ENCODE peak calls at places on chromosome 1, in four cellular contexts. X is GM23248, Q is HCT116, E is hepatocyte. W is an unnamed sample. For H3K9me2, the result is how much of the 10 kb centered on the place peaks cover.

GRCh38 chr1:71350805-71351204 is 270.0 kb upstream of the ZRANB2 start:
- DNase-seq in Q (no peak), X (peak), E (no peak), W (no peak)

GRCh38 chr1:20823879-20824278 is 36.8 kb upstream of the HP1BP3 start:
- DNase-seq in Q (no peak), X (no peak), E (no peak), W (no peak)

GRCh38 chr1:31101147-31101502 is 35.6 kb upstream of the PUM1 start:
- DNase-seq in X (peak), E (peak), Q (no peak), W (peak)

GRCh38 chr1:32413507-32414185 is 19.4 kb upstream of the BSDC1 start:
- DNase-seq in X (peak), Q (peak), E (peak), W (peak)

GRCh38 chr1:194512957-194513356 is 1326.5 kb upstream of the B3GALT2 start:
- DNase-seq in Q (no peak), E (no peak), X (no peak), W (no peak)

GRCh38 chr1:42822833-42823392 is 5.7 kb upstream of the SVBP start:
- DNase-seq in X (peak), Q (no peak), E (no peak), W (peak)

GRCh38 chr1:1205769-1206375 is 520 bp downstream of the TNFRSF18 start:
- DNase-seq in Q (no peak), E (no peak), X (no peak), W (peak)

GRCh38 chr1:110829955-110830553 is 42.9 kb upstream of the CD53 start:
- DNase-seq in Q (peak), E (peak), X (peak), W (peak)

GRCh38 chr1:42847721-42848470 is 1.5 kb downstream of the ZNF691 start:
- DNase-seq in E (no peak), Q (no peak), X (no peak), W (no peak)

GRCh38 chr1:63643926-63644325 is 50.7 kb downstream of the PGM1 start:
- DNase-seq in Q (no peak), X (no peak), E (no peak), W (no peak)

GRCh38 chr1:9164537-9164910 is 35.6 kb upstream of the GPR157 start:
- DNase-seq in Q (no peak), E (no peak), X (peak), W (no peak)

GRCh38 chr1:11961230-11961629 is 19.0 kb upstream of the MFN2 start:
- DNase-seq in X (no peak), E (peak), Q (no peak), W (no peak)

GRCh38 chr1:121516279-121516967 is 331.6 kb downstream of the SRGAP2C start:
- DNase-seq in E (no peak), Q (no peak), X (no peak), W (no peak)

GRCh38 chr1:30319765-30320580 is 403.4 kb downstream of the MATN1 start:
- DNase-seq in X (no peak), E (no peak), Q (no peak), W (no peak)

DNA sequence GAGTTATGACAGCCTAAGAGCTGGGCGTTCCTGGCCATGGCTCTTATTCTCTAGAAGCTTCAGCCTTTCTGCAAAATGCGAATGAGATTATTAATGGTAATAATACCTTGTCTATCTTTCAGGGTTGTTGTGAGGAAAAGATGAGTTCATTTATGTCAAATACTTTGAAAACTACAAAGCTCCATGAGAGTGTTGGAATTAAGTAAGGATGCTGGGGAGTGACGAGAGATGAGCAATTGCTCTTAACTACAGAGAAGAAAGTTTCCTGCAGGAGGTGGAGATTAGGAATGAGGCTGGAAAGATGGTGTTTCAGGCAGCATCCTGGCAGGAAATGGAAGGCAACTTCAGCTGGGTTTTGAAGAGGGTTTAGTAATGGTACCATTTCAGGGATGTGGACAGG is 124.2 kb downstream of the CACNA1E start:
- DNase-seq in Q (no peak), E (no peak), X (no peak), W (no peak)
- H3K9me2 ChIP-seq in Q (under half), E (under half), X (under half), W (under half)

GRCh38 chr1:167489581-167490340 is 28.6 kb downstream of the CD247 start:
- DNase-seq in X (no peak), E (no peak), Q (no peak), W (no peak)
- H3K4me3 ChIP-seq in X (no peak), E (no peak), Q (no peak), W (no peak)

GRCh38 chr1:152539901-152540300 is 25.6 kb downstream of the CRCT1 start:
- DNase-seq in X (no peak), E (no peak), Q (no peak), W (no peak)
- H3K9me2 ChIP-seq in X (under half), E (under half), Q (under half), W (under half)

DNA sequence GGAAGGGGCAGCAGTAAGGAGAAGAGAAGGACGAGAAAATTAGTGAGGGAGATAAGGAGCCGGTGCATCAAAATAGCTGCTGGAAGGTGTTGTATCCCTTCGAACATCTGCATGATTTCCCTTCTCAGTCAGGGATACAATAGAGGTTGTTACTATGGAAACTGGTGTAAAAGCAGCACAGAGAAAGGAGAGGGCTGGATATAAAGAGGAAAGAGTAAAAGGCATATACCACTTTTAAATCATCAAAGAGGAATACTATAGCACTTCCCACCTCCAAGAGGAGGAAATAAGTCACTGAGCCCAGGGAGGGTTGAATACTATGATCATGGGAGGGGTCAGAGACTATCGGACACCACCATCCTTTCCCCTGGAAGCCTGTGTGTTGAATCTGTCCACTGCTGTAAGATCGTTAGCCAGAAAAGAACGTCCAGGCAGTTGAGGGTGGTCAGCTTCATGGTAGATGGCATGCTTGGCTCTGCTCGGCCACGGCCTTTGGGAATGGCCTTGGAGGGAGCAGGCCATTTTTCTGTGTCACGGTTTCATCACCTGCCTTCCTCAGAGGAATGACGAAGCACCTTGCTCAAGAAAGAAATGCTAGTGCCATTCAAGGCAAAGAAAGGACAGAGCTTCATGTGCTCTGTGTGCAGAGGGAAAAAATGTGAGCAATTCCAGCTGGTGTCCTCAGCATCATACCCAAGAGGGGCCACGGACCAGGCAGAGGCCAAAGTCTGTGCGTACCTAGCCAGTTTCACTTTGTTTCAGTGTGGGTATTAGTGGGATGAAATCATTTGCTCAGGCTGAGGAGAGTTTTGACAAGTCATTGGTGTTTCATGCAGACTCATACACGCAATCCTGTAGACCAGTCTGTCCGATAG is 64.2 kb downstream of the IRF2BP2 start:
- DNase-seq in X (no peak), E (peak), Q (no peak), W (no peak)
- H3K4me3 ChIP-seq in X (no peak), E (no peak), Q (no peak), W (no peak)

DNA sequence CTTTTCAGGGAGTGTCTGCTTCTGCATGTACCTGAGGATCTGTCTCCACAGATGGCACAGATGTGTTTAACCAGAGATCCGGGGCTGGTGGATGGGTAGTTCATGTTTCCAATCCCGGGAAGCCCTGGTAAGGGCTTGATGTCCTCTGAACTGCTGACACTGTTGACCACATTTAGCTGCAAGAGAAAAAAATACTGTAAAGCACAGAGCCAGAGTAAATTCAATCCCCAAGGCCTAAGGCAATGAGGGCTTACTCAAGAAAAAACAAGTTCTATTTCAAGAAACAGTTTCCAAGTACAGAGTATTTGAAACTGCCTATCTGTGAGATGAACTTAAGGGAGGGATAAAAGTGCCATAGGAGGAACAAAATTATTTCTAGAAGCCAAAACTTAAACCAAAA is 25.1 kb downstream of the RXRG start:
- DNase-seq in X (no peak), E (no peak), Q (no peak), W (no peak)
- H3K9me2 ChIP-seq in X (under half), E (under half), Q (under half), W (under half)